ENCODE peak calls at places on chromosomes 7 and 10, in five cellular contexts. One of them, this sample, is unnamed.

GRCh38 chr7:68235937-68236336 is 1239.3 kb downstream of the TYW1 start:
- DNase-seq in brain microvascular endothelial cell: no peak
- DNase-seq in IMR-90: no peak
- DNase-seq in GM10248: no peak
- DNase-seq in endothelial cell of umbilical vein: no peak
- DNase-seq in this sample: no peak

GRCh38 chr7:98334077-98334476 is 52.6 kb downstream of the BRI3 start:
- DNase-seq in IMR-90: no peak
- DNase-seq in brain microvascular endothelial cell: no peak
- DNase-seq in GM10248: no peak
- DNase-seq in endothelial cell of umbilical vein: no peak
- DNase-seq in this sample: no peak

GRCh38 chr10:42488416-42488815 is 150.0 kb downstream of the ZNF33B start:
- DNase-seq in endothelial cell of umbilical vein: peak; percentile 72
- DNase-seq in IMR-90: peak; percentile 31
- DNase-seq in brain microvascular endothelial cell: no peak
- DNase-seq in GM10248: no peak
- DNase-seq in this sample: peak; percentile 55

GRCh38 chr7:1274876-1275684 is 42.4 kb downstream of the UNCX start:
- DNase-seq in endothelial cell of umbilical vein: no peak
- DNase-seq in IMR-90: no peak
- DNase-seq in brain microvascular endothelial cell: no peak
- DNase-seq in GM10248: no peak
- DNase-seq in this sample: no peak

GRCh38 chr7:11330717-11331116 is 357.0 kb downstream of the PHF14 start:
- DNase-seq in GM10248: no peak
- DNase-seq in endothelial cell of umbilical vein: no peak
- DNase-seq in IMR-90: no peak
- DNase-seq in brain microvascular endothelial cell: no peak
- DNase-seq in this sample: no peak

GRCh38 chr7:45898241-45898640 is 10.0 kb downstream of the IGFBP1 start:
- DNase-seq in GM10248: no peak
- DNase-seq in brain microvascular endothelial cell: no peak
- DNase-seq in IMR-90: peak; percentile 43
- DNase-seq in endothelial cell of umbilical vein: no peak
- DNase-seq in this sample: no peak

GRCh38 chr10:94361161-94361794 is 1.5 kb downstream of the NOC3L start:
- DNase-seq in IMR-90: no peak
- DNase-seq in brain microvascular endothelial cell: no peak
- DNase-seq in GM10248: no peak
- DNase-seq in endothelial cell of umbilical vein: peak; percentile 51
- DNase-seq in this sample: peak; percentile 36

GRCh38 chr7:53596230-53596629 is 560.8 kb downstream of the POM121L12 start:
- DNase-seq in GM10248: no peak
- DNase-seq in endothelial cell of umbilical vein: peak; percentile 52
- DNase-seq in IMR-90: no peak
- DNase-seq in brain microvascular endothelial cell: no peak
- DNase-seq in this sample: no peak

GRCh38 chr10:88926484-88927249 is 25.9 kb downstream of the ACTA2 start:
- DNase-seq in brain microvascular endothelial cell: peak; percentile 73
- DNase-seq in endothelial cell of umbilical vein: no peak
- DNase-seq in IMR-90: peak; percentile 96
- DNase-seq in GM10248: no peak
- DNase-seq in this sample: peak; percentile 96

GRCh38 chr10:74453151-74453550 is 302.1 kb downstream of the ADK start:
- DNase-seq in GM10248: no peak
- DNase-seq in endothelial cell of umbilical vein: peak; percentile 10
- DNase-seq in IMR-90: no peak
- DNase-seq in brain microvascular endothelial cell: no peak
- DNase-seq in this sample: no peak

GRCh38 chr10:117531371-117532002 is 11.1 kb upstream of the EMX2 start:
- DNase-seq in IMR-90: no peak
- DNase-seq in brain microvascular endothelial cell: no peak
- DNase-seq in GM10248: no peak
- DNase-seq in endothelial cell of umbilical vein: no peak
- DNase-seq in this sample: no peak

GRCh38 chr10:119667562-119668328 is 16.6 kb downstream of the BAG3 start:
- DNase-seq in brain microvascular endothelial cell: peak; percentile 96
- DNase-seq in GM10248: no peak
- DNase-seq in IMR-90: peak; percentile 98
- DNase-seq in endothelial cell of umbilical vein: no peak
- DNase-seq in this sample: peak; percentile 94

GRCh38 chr7:129952164-129952652 is 552 bp downstream of the UBE2H start:
- DNase-seq in IMR-90: no peak
- DNase-seq in endothelial cell of umbilical vein: peak; percentile 45
- DNase-seq in GM10248: peak; percentile 50
- DNase-seq in brain microvascular endothelial cell: no peak
- DNase-seq in this sample: no peak

GRCh38 chr10:80596391-80597257 is 58.9 kb downstream of the SH2D4B start:
- DNase-seq in IMR-90: peak; percentile 46
- DNase-seq in brain microvascular endothelial cell: peak; percentile 50
- DNase-seq in GM10248: peak; percentile 46
- DNase-seq in endothelial cell of umbilical vein: peak; percentile 38
- DNase-seq in this sample: peak; percentile 65

GRCh38 chr7:127953966-127954365 is 77.3 kb downstream of the LRRC4 start:
- DNase-seq in brain microvascular endothelial cell: no peak
- DNase-seq in GM10248: no peak
- DNase-seq in IMR-90: no peak
- DNase-seq in endothelial cell of umbilical vein: peak; percentile 16
- DNase-seq in this sample: no peak
- TF ChIP-seq CTCF in brain microvascular endothelial cell: no peak
- TF ChIP-seq CTCF in GM10248: no peak
- TF ChIP-seq CTCF in IMR-90: no peak
- TF ChIP-seq CTCF in endothelial cell of umbilical vein: no peak
- TF ChIP-seq CTCF in this sample: no peak

GRCh38 chr7:38318803-38319416 is 45.5 kb upstream of the TARP start:
- DNase-seq in endothelial cell of umbilical vein: peak; percentile 74
- DNase-seq in brain microvascular endothelial cell: peak; percentile 71
- DNase-seq in IMR-90: peak; percentile 81
- DNase-seq in GM10248: peak; percentile 68
- DNase-seq in this sample: peak; percentile 86
- TF ChIP-seq CTCF in endothelial cell of umbilical vein: peak; percentile 64
- TF ChIP-seq CTCF in brain microvascular endothelial cell: peak; percentile 87
- TF ChIP-seq CTCF in IMR-90: peak; percentile 70
- TF ChIP-seq CTCF in GM10248: peak; percentile 61
- TF ChIP-seq CTCF in this sample: peak; percentile 92

GRCh38 chr10:133227256-133227655 is 2.8 kb upstream of the UTF1 start:
- DNase-seq in brain microvascular endothelial cell: no peak
- DNase-seq in GM10248: no peak
- DNase-seq in IMR-90: no peak
- DNase-seq in endothelial cell of umbilical vein: no peak
- DNase-seq in this sample: no peak

GRCh38 chr10:133224076-133224475 is 5.9 kb upstream of the UTF1 start:
- DNase-seq in GM10248: no peak
- DNase-seq in IMR-90: no peak
- DNase-seq in brain microvascular endothelial cell: no peak
- DNase-seq in endothelial cell of umbilical vein: no peak
- DNase-seq in this sample: no peak

GRCh38 chr10:133225707-133226191 is 4.3 kb upstream of the UTF1 start:
- DNase-seq in IMR-90: no peak
- DNase-seq in endothelial cell of umbilical vein: no peak
- DNase-seq in GM10248: no peak
- DNase-seq in brain microvascular endothelial cell: no peak
- DNase-seq in this sample: no peak

GRCh38 chr10:133224861-133225366 is 5.1 kb upstream of the UTF1 start:
- DNase-seq in brain microvascular endothelial cell: no peak
- DNase-seq in IMR-90: no peak
- DNase-seq in endothelial cell of umbilical vein: no peak
- DNase-seq in GM10248: no peak
- DNase-seq in this sample: peak; percentile 69

DNA sequence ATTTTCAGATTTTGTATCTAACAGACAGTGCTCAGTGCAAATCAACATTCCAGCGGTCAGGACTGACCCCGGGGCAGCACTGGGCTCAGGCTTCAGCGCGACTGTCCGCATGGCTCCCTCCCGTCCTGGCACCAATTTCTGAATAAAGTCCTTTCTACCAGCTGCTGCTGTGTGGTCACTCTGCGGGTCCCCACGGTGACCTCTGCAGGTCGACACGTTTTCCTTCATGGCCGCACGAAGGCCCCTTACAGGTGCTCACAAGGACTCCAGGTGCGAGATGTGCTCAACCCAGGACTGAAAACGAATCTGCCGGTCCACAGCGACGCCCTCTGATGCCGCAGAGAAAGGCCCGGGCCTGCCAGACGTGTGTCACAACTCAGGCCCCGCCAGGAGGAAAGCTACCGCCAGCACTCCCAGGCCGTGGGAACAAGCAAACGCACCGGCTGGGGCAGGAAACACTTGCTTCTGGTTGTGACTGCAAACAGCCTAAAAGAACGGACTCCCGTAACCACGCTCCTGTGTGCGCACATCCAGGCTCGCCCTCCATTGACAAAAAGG is 3.7 kb upstream of the UTF1 start:
- DNase-seq in endothelial cell of umbilical vein: no peak
- DNase-seq in GM10248: no peak
- DNase-seq in brain microvascular endothelial cell: no peak
- DNase-seq in IMR-90: no peak
- DNase-seq in this sample: no peak
- TF ChIP-seq CTCF in endothelial cell of umbilical vein: no peak
- TF ChIP-seq CTCF in GM10248: no peak
- TF ChIP-seq CTCF in brain microvascular endothelial cell: no peak
- TF ChIP-seq CTCF in IMR-90: no peak
- TF ChIP-seq CTCF in this sample: no peak

GRCh38 chr10:30708234-30708633 is 78.7 kb upstream of the LYZL2 start:
- DNase-seq in GM10248: no peak
- DNase-seq in endothelial cell of umbilical vein: no peak
- DNase-seq in IMR-90: no peak
- DNase-seq in brain microvascular endothelial cell: no peak
- DNase-seq in this sample: no peak

GRCh38 chr10:30705086-30705624 is 75.6 kb upstream of the LYZL2 start:
- DNase-seq in endothelial cell of umbilical vein: no peak
- DNase-seq in IMR-90: no peak
- DNase-seq in GM10248: no peak
- DNase-seq in brain microvascular endothelial cell: no peak
- DNase-seq in this sample: no peak

GRCh38 chr10:30705625-30706149 is 76.1 kb upstream of the LYZL2 start:
- DNase-seq in IMR-90: no peak
- DNase-seq in brain microvascular endothelial cell: no peak
- DNase-seq in endothelial cell of umbilical vein: no peak
- DNase-seq in GM10248: no peak
- DNase-seq in this sample: no peak

GRCh38 chr10:30709700-30710358 is 80.3 kb upstream of the LYZL2 start:
- DNase-seq in GM10248: no peak
- DNase-seq in IMR-90: no peak
- DNase-seq in brain microvascular endothelial cell: no peak
- DNase-seq in endothelial cell of umbilical vein: no peak
- DNase-seq in this sample: no peak

GRCh38 chr10:30709229-30709628 is 79.7 kb upstream of the LYZL2 start:
- DNase-seq in brain microvascular endothelial cell: no peak
- DNase-seq in GM10248: no peak
- DNase-seq in IMR-90: no peak
- DNase-seq in endothelial cell of umbilical vein: no peak
- DNase-seq in this sample: no peak
- TF ChIP-seq CTCF in brain microvascular endothelial cell: peak; percentile 32
- TF ChIP-seq CTCF in GM10248: no peak
- TF ChIP-seq CTCF in IMR-90: no peak
- TF ChIP-seq CTCF in endothelial cell of umbilical vein: no peak
- TF ChIP-seq CTCF in this sample: peak; percentile 10

GRCh38 chr10:99276848-99277486 is 41.3 kb upstream of the HPSE2 start:
- DNase-seq in IMR-90: peak; percentile 2
- DNase-seq in GM10248: no peak
- DNase-seq in brain microvascular endothelial cell: peak; percentile 9
- DNase-seq in endothelial cell of umbilical vein: peak; percentile 30
- DNase-seq in this sample: peak; percentile 35
- TF ChIP-seq CTCF in IMR-90: peak; percentile 41
- TF ChIP-seq CTCF in GM10248: peak; percentile 28
- TF ChIP-seq CTCF in brain microvascular endothelial cell: peak; percentile 32
- TF ChIP-seq CTCF in endothelial cell of umbilical vein: peak; percentile 18
- TF ChIP-seq CTCF in this sample: peak; percentile 31

DNA sequence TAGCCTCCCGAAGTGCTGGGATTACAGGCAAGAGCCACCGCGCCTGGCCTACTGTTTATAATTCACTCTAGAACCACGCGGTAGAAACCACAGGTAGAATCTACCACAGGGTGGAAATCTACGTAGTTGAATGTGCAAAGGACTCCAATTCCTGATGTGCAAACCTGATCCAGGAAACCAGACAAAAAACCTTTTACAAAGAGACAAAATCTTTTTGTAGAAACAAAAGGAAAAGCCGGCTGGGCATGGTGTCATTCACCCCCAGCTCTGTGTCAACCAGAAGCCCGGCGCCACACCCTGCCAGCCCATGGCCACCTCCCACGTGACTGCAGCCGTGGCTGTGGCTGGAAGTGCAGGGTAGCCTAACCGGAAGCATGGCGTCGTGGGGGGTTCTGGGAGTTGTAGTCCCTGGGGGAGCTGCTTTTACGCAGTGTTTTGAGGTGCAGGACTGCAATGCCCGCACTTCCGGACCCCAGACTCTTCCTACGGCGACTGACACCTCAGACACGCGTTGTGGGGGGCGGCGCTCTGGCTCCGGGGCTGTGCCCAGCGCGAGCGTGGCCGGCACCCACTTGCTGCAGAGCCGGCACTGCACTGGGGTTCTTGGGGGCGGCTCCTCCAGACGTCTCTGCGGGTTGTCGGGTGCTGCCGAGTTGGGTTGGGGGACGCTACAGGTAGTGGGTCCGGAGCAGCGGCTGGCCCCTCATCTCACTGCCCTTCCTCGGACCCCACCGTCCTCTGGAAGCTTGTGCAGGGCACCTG is 41.5 kb upstream of the RNF216 start:
- DNase-seq in IMR-90: peak; percentile 85
- DNase-seq in GM10248: peak; percentile 96
- DNase-seq in endothelial cell of umbilical vein: peak; percentile 88
- DNase-seq in brain microvascular endothelial cell: peak; percentile 92
- DNase-seq in this sample: peak; percentile 89
- TF ChIP-seq CTCF in IMR-90: no peak
- TF ChIP-seq CTCF in GM10248: no peak
- TF ChIP-seq CTCF in endothelial cell of umbilical vein: no peak
- TF ChIP-seq CTCF in brain microvascular endothelial cell: peak; percentile 11
- TF ChIP-seq CTCF in this sample: no peak

GRCh38 chr10:35600193-35600592 is 4.9 kb upstream of the GJD4 start:
- DNase-seq in GM10248: no peak
- DNase-seq in IMR-90: no peak
- DNase-seq in endothelial cell of umbilical vein: no peak
- DNase-seq in brain microvascular endothelial cell: no peak
- DNase-seq in this sample: peak; percentile 16
- TF ChIP-seq CTCF in GM10248: peak; percentile 8
- TF ChIP-seq CTCF in IMR-90: peak; percentile 8
- TF ChIP-seq CTCF in endothelial cell of umbilical vein: peak; percentile 13
- TF ChIP-seq CTCF in brain microvascular endothelial cell: peak; percentile 56
- TF ChIP-seq CTCF in this sample: peak; percentile 39